ENCODE peak calls at places on chromosomes 2 and 18, in four cellular contexts. S is K562, P is A549, O is stomach. M is an unnamed sample. For H3K4me1, the result is how much of the 10 kb centered on the place peaks cover.

GRCh38 chr18:37362158-37362890 is 203.3 kb downstream of the CELF4 start:
- DNase-seq in O (no peak), P (no peak), S (no peak), M (no peak)

GRCh38 chr2:160816916-160817315 is 323.3 kb upstream of the RBMS1 start:
- DNase-seq in P (no peak), S (no peak), O (no peak), M (no peak)

GRCh38 chr2:74548919-74549684 is 4.6 kb downstream of the LOXL3 start:
- DNase-seq in O (peak), S (peak), P (peak), M (no peak)

GRCh38 chr2:211161236-211161635 is 604.8 kb downstream of the CPS1 start:
- DNase-seq in O (no peak), S (no peak), P (no peak), M (no peak)

GRCh38 chr2:62181836-62182235 is 14.1 kb upstream of the B3GNT2 start:
- DNase-seq in O (no peak), S (no peak), P (no peak), M (no peak)

GRCh38 chr2:170974304-170974993 is 45.4 kb downstream of the GORASP2 start:
- DNase-seq in P (peak), O (peak), S (no peak), M (no peak)

GRCh38 chr18:2847341-2848144 is 737 bp downstream of the EMILIN2 start:
- DNase-seq in S (peak), O (no peak), P (no peak), M (peak)

GRCh38 chr2:71452565-71452964 is 796 bp upstream of the DYSF start:
- DNase-seq in S (peak), O (no peak), P (peak), M (no peak)

GRCh38 chr18:76621184-76621583 is 126.1 kb upstream of the ZNF516 start:
- DNase-seq in P (no peak), S (no peak), O (no peak), M (no peak)

GRCh38 chr18:57915848-57916596 is 112.9 kb upstream of the ATP8B1 start:
- DNase-seq in S (no peak), P (no peak), O (no peak), M (peak)

GRCh38 chr2:239145106-239145505 is 255.7 kb downstream of the HDAC4 start:
- DNase-seq in P (no peak), O (no peak), S (no peak), M (no peak)

GRCh38 chr2:232008907-232009638 is 47.6 kb downstream of the DIS3L2 start:
- DNase-seq in S (no peak), P (no peak), O (no peak), M (no peak)

GRCh38 chr2:80579756-80580155 is 275.2 kb upstream of the LRRTM1 start:
- DNase-seq in P (no peak), O (no peak), S (no peak), M (no peak)

GRCh38 chr2:155145758-155146229 is 447.3 kb downstream of the KCNJ3 start:
- DNase-seq in O (no peak), P (no peak), S (no peak), M (no peak)

GRCh38 chr2:15730545-15731212 is 139.0 kb downstream of the DDX1 start:
- DNase-seq in O (peak), S (peak), P (peak), M (peak)

GRCh38 chr2:86806059-86806857 is 15.5 kb upstream of the CD8A start:
- DNase-seq in P (no peak), O (no peak), S (no peak), M (no peak)

GRCh38 chr2:226474131-226474530 is 325.5 kb downstream of the IRS1 start:
- DNase-seq in O (no peak), S (no peak), P (no peak), M (no peak)

GRCh38 chr2:88748005-88748404 is 56.5 kb downstream of the RPIA start:
- DNase-seq in S (no peak), O (no peak), P (no peak), M (no peak)

GRCh38 chr2:110682267-110682666 is 4.4 kb upstream of the BUB1 start:
- DNase-seq in P (no peak), O (no peak), S (no peak), M (no peak)
- H3K4me1 ChIP-seq in P (under half), O (under half), S (under half), M (under half)

GRCh38 chr2:215376103-215376780 is 59.6 kb downstream of the FN1 start:
- DNase-seq in O (no peak), P (no peak), S (peak), M (no peak)

GRCh38 chr2:215378045-215378444 is 57.8 kb downstream of the FN1 start:
- DNase-seq in S (no peak), O (no peak), P (no peak), M (no peak)

GRCh38 chr2:215375467-215375830 is 60.4 kb downstream of the FN1 start:
- DNase-seq in O (no peak), P (no peak), S (no peak), M (no peak)

GRCh38 chr2:215379039-215379438 is 56.8 kb downstream of the FN1 start:
- DNase-seq in P (no peak), S (no peak), O (no peak), M (no peak)

DNA sequence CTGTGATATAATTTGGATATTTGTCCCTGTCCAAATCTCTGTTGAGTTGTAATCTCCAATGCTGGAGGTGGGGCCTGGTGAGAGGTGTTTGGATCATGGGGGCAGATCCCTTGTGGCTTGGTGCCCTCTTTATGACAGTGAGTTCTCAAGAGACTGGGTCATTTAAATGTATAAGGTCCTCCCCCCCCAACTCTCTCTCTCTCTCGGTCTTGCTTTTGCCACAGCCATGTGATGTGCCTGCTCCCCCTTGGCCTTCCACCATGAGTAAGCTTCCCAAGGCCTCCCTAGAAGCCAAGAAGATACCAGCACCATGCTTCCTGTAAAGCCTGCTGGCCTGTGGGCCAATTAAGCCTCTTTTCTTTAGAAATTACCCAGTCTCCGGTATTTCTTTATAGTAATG is 58.6 kb downstream of the FN1 start:
- DNase-seq in S (no peak), P (no peak), O (no peak), M (no peak)
- TF ChIP-seq POLR2A in S (no peak), P (no peak), O (no peak), M (no peak)

DNA sequence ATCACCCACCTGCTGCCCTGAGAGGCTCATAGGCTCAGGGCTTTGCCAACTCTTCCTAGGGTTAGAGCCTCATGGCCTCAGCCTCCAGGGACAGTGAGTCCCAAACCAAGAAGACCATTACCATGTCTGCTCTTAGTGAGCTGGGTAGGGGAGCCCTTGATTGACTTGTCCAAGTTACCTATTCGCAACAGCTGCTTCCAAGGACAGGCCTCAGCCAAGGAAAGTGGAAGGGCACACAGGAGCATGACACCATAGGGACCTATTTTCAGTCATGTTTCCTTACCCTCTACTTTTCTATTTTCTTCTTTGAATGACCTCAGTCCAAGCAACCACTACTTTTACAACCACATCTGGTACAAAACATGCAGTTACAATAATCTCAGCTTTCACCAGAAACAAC is 81.6 kb downstream of the LBH start:
- DNase-seq in S (no peak), P (no peak), O (no peak), M (no peak)
- H3K4me3 ChIP-seq in S (no peak), P (no peak), O (no peak), M (no peak)

GRCh38 chr2:96866986-96867755 is 2.7 kb downstream of the SEMA4C start:
- DNase-seq in P (no peak), S (no peak), O (no peak), M (no peak)
- H3K4me1 ChIP-seq in P (under half), S (half or more), O (half or more), M (under half)

DNA sequence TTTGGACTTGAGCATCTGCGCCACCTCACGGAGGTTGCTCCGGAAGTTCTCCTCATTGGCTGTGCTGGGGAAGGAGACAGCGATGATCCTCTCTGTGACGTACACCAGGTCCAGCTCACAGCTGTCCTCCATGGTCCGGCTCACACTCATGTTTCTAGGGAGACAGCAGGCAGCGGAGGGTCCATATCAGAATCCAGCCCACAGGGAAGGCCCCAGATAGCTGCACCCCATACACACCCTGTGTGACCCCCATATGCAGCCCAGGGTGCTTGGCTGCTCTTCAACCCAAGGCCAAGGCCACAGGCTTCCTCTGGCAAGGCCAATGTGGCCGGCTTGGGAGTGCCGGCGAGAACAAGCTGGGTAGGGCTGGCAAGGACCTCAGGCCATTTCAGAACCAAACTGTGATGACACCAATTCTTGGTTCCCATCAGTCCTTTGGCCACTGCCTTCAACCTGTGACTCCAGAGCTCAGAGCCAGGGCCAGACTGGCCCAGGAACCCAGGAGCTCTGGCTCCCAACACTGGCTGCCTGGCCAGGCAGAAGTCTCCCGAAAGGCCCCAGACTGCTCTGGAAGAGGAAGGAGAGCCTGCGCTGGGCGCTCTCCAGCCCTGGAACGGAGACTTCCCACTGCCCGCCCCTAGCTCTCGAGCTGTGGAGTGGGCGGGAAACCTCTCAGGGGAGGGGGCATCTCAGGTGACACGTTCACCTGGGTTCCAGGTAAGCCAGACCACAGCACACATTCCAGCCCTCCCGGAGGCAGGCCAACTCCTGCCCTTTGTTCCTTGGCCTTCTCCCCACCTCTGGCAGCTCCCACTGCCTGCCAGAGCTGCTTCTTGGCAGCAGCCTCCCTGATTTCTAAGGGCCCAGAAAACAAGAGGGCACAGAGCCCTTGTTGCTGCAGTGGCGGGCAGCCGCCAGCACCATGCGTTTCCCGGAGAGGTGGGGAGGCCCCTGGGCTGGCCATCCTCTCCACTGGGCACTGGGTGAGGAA is 104.7 kb downstream of the TNS1 start:
- DNase-seq in O (peak), P (no peak), S (no peak), M (no peak)
- TF ChIP-seq POLR2A in O (no peak), P (no peak), S (no peak), M (no peak)

DNA sequence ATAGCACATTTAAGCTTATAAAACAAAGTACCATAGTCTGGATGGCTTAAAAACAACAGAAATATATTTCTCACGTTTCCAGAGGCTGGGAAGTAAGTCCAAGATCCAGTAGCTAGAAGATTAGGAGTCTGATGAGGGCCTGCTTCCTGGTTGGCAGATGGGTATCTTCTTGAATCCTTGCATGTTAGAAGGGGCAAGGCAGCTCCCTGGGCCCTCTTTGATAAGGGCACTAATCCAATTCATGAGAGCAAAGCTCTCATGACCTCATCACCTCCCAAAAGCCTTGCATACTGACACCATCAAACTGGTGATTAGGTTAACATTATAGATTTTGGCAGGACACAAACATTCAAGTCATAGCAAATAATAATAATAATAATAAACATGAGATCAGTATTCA is 146.4 kb downstream of the CCDC102B start:
- DNase-seq in P (no peak), O (no peak), S (no peak), M (no peak)
- H3K4me3 ChIP-seq in P (no peak), O (no peak), S (no peak), M (no peak)

GRCh38 chr2:81583311-81584108 is 1279.0 kb upstream of the LRRTM1 start:
- DNase-seq in S (no peak), O (no peak), P (no peak), M (no peak)

GRCh38 chr2:81589406-81589805 is 1284.9 kb upstream of the LRRTM1 start:
- DNase-seq in S (no peak), O (no peak), P (no peak), M (no peak)
- H3K4me1 ChIP-seq in S (under half), O (under half), P (under half), M (under half)

GRCh38 chr2:38747007-38747424 is 4.1 kb downstream of the SRSF7 start:
- DNase-seq in O (no peak), S (no peak), P (no peak), M (no peak)
- TF ChIP-seq POLR2A in O (no peak), S (no peak), P (no peak), M (no peak)

GRCh38 chr2:12486205-12487118 is 230.3 kb upstream of the TRIB2 start:
- DNase-seq in O (no peak), P (peak), S (no peak), M (no peak)
- H3K4me3 ChIP-seq in O (no peak), P (no peak), S (no peak), M (no peak)